ENCODE peak calls at places on chromosomes 6 and 20, in four cellular contexts. O, V, B and Z are unnamed samples.

GRCh38 chr20:549720-550496 is 6.3 kb upstream of the CSNK2A1 start:
- DNase-seq in B (no peak), O (no peak), V (no peak), Z (no peak)

GRCh38 chr6:56241106-56241812 is 6.1 kb downstream of the COL21A1 start:
- DNase-seq in V (no peak), O (no peak), B (no peak), Z (no peak)

GRCh38 chr6:141657812-141658211 is 474.9 kb upstream of the GJE1 start:
- DNase-seq in B (no peak), V (no peak), O (no peak), Z (no peak)

GRCh38 chr20:61780066-61780465 is 285.6 kb downstream of the TAF4 start:
- DNase-seq in O (no peak), B (no peak), V (no peak), Z (no peak)

GRCh38 chr6:11410539-11411307 is 126.8 kb upstream of the TMEM170B start:
- DNase-seq in B (no peak), O (peak), V (no peak), Z (no peak)

GRCh38 chr20:872855-873520 is 39.5 kb downstream of the FAM110A start:
- DNase-seq in O (no peak), B (no peak), V (no peak), Z (no peak)

GRCh38 chr6:28985396-28986164 is 19.5 kb downstream of the ZNF311 start:
- DNase-seq in B (no peak), O (no peak), V (peak), Z (peak)

GRCh38 chr6:149484733-149485700 is at the start of gene ZC3H12D:
- DNase-seq in B (peak), V (peak), O (peak), Z (peak)

GRCh38 chr6:36716476-36717093 is 19.0 kb downstream of the RAB44 start:
- DNase-seq in V (no peak), O (no peak), B (no peak), Z (no peak)

GRCh38 chr6:122285292-122285913 is 114.0 kb upstream of the HSF2 start:
- DNase-seq in V (peak), O (no peak), B (no peak), Z (no peak)

GRCh38 chr6:147167009-147167408 is 37.2 kb upstream of the STXBP5 start:
- DNase-seq in O (no peak), V (no peak), B (no peak), Z (no peak)

GRCh38 chr6:11632231-11632630 is 94.7 kb downstream of the TMEM170B start:
- DNase-seq in V (no peak), B (no peak), O (no peak), Z (peak)

GRCh38 chr6:26220353-26220970 is 133.2 kb downstream of the HFE start:
- DNase-seq in O (no peak), B (no peak), V (no peak), Z (no peak)

GRCh38 chr20:46713957-46714834 is 4.7 kb downstream of the SLC2A10 start:
- DNase-seq in V (no peak), O (no peak), B (no peak), Z (no peak)

GRCh38 chr20:51284871-51285270 is 257.6 kb downstream of the NFATC2 start:
- DNase-seq in O (no peak), B (no peak), V (no peak), Z (no peak)

GRCh38 chr20:45500022-45500421 is 15.4 kb downstream of the SPINT3 start:
- DNase-seq in V (no peak), B (no peak), O (no peak), Z (peak)

GRCh38 chr20:46348972-46349741 is 40.9 kb upstream of the CDH22 start:
- DNase-seq in V (no peak), B (no peak), O (peak), Z (peak)

GRCh38 chr6:69719602-69720193 is 77.1 kb downstream of the LMBRD1 start:
- DNase-seq in B (peak), O (no peak), V (no peak), Z (peak)

GRCh38 chr6:10412948-10413849 is 1.7 kb downstream of the TFAP2A start:
- DNase-seq in O (no peak), B (no peak), V (no peak), Z (no peak)

GRCh38 chr6:1872649-1873131 is 263.0 kb downstream of the FOXC1 start:
- DNase-seq in B (no peak), V (no peak), O (no peak), Z (peak)

GRCh38 chr6:157137501-157137900 is 185.8 kb downstream of the TMEM242 start:
- DNase-seq in B (no peak), O (no peak), V (no peak), Z (no peak)

GRCh38 chr20:63189322-63189642 is 26.6 kb downstream of the YTHDF1 start:
- DNase-seq in O (no peak), B (peak), V (no peak), Z (no peak)

GRCh38 chr20:53579581-53580375 is 13.9 kb downstream of the ZNF217 start:
- DNase-seq in B (no peak), V (no peak), O (peak), Z (peak)